ENCODE peak calls at places on chromosome 3, in eight cellular contexts. One of them, this sample, is unnamed.

GRCh38 chr3:53234130-53234840 is 21.5 kb downstream of the TKT start:
- DNase-seq in colonic mucosa: no peak
- DNase-seq in kidney: no peak
- DNase-seq in left lung: no peak
- DNase-seq in AG09309: no peak
- DNase-seq in SK-N-SH: no peak
- DNase-seq in thoracic aorta: no peak
- DNase-seq in HL-60: no peak
- DNase-seq in this sample: no peak

GRCh38 chr3:55692295-55692957 is 205.3 kb upstream of the WNT5A start:
- DNase-seq in left lung: no peak
- DNase-seq in kidney: no peak
- DNase-seq in HL-60: no peak
- DNase-seq in SK-N-SH: peak; percentile 17
- DNase-seq in AG09309: no peak
- DNase-seq in thoracic aorta: no peak
- DNase-seq in colonic mucosa: no peak
- DNase-seq in this sample: no peak

GRCh38 chr3:64440498-64440897 is 215.2 kb upstream of the PRICKLE2 start:
- DNase-seq in SK-N-SH: no peak
- DNase-seq in thoracic aorta: no peak
- DNase-seq in kidney: no peak
- DNase-seq in AG09309: peak; percentile 68
- DNase-seq in left lung: peak; percentile 50
- DNase-seq in HL-60: no peak
- DNase-seq in colonic mucosa: peak; percentile 49
- DNase-seq in this sample: no peak

GRCh38 chr3:78737988-78738387 is 1029.8 kb downstream of the ROBO1 start:
- DNase-seq in left lung: no peak
- DNase-seq in HL-60: no peak
- DNase-seq in SK-N-SH: no peak
- DNase-seq in kidney: no peak
- DNase-seq in AG09309: no peak
- DNase-seq in colonic mucosa: no peak
- DNase-seq in thoracic aorta: no peak
- DNase-seq in this sample: no peak

GRCh38 chr3:45513041-45513440 is 81.5 kb upstream of the LIMD1 start:
- DNase-seq in left lung: no peak
- DNase-seq in colonic mucosa: no peak
- DNase-seq in AG09309: no peak
- DNase-seq in HL-60: no peak
- DNase-seq in SK-N-SH: no peak
- DNase-seq in thoracic aorta: no peak
- DNase-seq in kidney: no peak
- DNase-seq in this sample: no peak

GRCh38 chr3:60423556-60423955 is 827.7 kb downstream of the FHIT start:
- DNase-seq in SK-N-SH: no peak
- DNase-seq in colonic mucosa: no peak
- DNase-seq in left lung: no peak
- DNase-seq in thoracic aorta: no peak
- DNase-seq in AG09309: no peak
- DNase-seq in kidney: no peak
- DNase-seq in HL-60: no peak
- DNase-seq in this sample: no peak

GRCh38 chr3:147758786-147759185 is 349.6 kb downstream of the ZIC1 start:
- DNase-seq in AG09309: no peak
- DNase-seq in colonic mucosa: no peak
- DNase-seq in thoracic aorta: no peak
- DNase-seq in left lung: no peak
- DNase-seq in SK-N-SH: no peak
- DNase-seq in kidney: no peak
- DNase-seq in HL-60: no peak
- DNase-seq in this sample: no peak

GRCh38 chr3:88019024-88019423 is 39.8 kb downstream of the CGGBP1 start:
- DNase-seq in HL-60: no peak
- DNase-seq in colonic mucosa: no peak
- DNase-seq in thoracic aorta: no peak
- DNase-seq in kidney: no peak
- DNase-seq in SK-N-SH: no peak
- DNase-seq in left lung: no peak
- DNase-seq in AG09309: no peak
- DNase-seq in this sample: no peak

GRCh38 chr3:120693439-120694172 is 11.6 kb upstream of the HGD start:
- DNase-seq in thoracic aorta: no peak
- DNase-seq in HL-60: no peak
- DNase-seq in colonic mucosa: no peak
- DNase-seq in SK-N-SH: no peak
- DNase-seq in AG09309: no peak
- DNase-seq in left lung: no peak
- DNase-seq in kidney: no peak
- DNase-seq in this sample: no peak

GRCh38 chr3:116264546-116265174 is 180.6 kb downstream of the LSAMP start:
- DNase-seq in HL-60: no peak
- DNase-seq in AG09309: no peak
- DNase-seq in left lung: no peak
- DNase-seq in thoracic aorta: no peak
- DNase-seq in SK-N-SH: no peak
- DNase-seq in kidney: no peak
- DNase-seq in colonic mucosa: no peak
- DNase-seq in this sample: no peak

GRCh38 chr3:49012441-49013017 is 5.3 kb downstream of the WDR6 start:
- DNase-seq in left lung: no peak
- DNase-seq in SK-N-SH: no peak
- DNase-seq in AG09309: no peak
- DNase-seq in colonic mucosa: no peak
- DNase-seq in HL-60: no peak
- DNase-seq in kidney: peak; percentile 75
- DNase-seq in thoracic aorta: no peak
- DNase-seq in this sample: no peak

GRCh38 chr3:20747736-20748135 is 561.7 kb upstream of the SGO1 start:
- DNase-seq in SK-N-SH: no peak
- DNase-seq in left lung: no peak
- DNase-seq in thoracic aorta: no peak
- DNase-seq in kidney: no peak
- DNase-seq in HL-60: no peak
- DNase-seq in colonic mucosa: no peak
- DNase-seq in AG09309: peak; percentile 25
- DNase-seq in this sample: no peak

GRCh38 chr3:13894812-13895154 is 14.9 kb upstream of the WNT7A start:
- DNase-seq in left lung: no peak
- DNase-seq in SK-N-SH: no peak
- DNase-seq in kidney: peak; percentile 74
- DNase-seq in AG09309: no peak
- DNase-seq in thoracic aorta: no peak
- DNase-seq in HL-60: no peak
- DNase-seq in colonic mucosa: no peak
- DNase-seq in this sample: no peak
- H3K4me3 ChIP-seq in left lung: peak overlapping the region; percentile 59
- H3K4me3 ChIP-seq in SK-N-SH: peak overlapping the region; percentile 61
- H3K4me3 ChIP-seq in kidney: peak overlapping the region; percentile 79
- H3K4me3 ChIP-seq in AG09309: peak overlapping the region; percentile 63
- H3K4me3 ChIP-seq in thoracic aorta: peak overlapping the region; percentile 92
- H3K4me3 ChIP-seq in HL-60: no peak overlapping the region
- H3K4me3 ChIP-seq in colonic mucosa: peak overlapping the region; percentile 47
- H3K4me3 ChIP-seq in this sample: peak overlapping the region; percentile 55

DNA sequence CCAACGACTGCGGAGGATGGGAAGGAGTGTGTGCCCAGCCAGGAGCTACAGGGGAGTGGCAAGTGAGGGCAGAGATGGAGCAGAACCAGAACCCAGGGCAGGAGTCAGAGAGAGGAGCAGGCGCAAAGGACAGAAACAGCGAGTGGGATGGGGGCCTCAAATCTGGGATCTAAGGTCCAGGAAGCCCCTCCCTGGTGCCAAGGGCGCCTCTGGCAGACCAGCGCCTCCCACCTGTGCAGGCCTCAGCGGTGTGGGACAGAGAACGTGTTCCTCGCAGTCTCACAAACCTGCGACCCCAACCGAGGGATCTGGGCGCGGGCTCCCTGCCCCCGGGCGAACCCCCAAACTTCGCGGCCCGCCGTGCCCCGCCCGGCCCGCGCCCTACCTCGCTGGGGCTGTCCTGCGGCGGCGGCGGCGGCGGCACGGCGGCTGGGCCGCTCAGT is 292 bp downstream of the PCBP4 start:
- DNase-seq in AG09309: no peak
- DNase-seq in thoracic aorta: no peak
- DNase-seq in colonic mucosa: no peak
- DNase-seq in kidney: no peak
- DNase-seq in HL-60: no peak
- DNase-seq in SK-N-SH: peak; percentile 58
- DNase-seq in left lung: no peak
- DNase-seq in this sample: no peak
- TF ChIP-seq CTCF in AG09309: no peak
- TF ChIP-seq CTCF in thoracic aorta: no peak
- TF ChIP-seq CTCF in colonic mucosa: no peak
- TF ChIP-seq CTCF in kidney: no peak
- TF ChIP-seq CTCF in HL-60: no peak
- TF ChIP-seq CTCF in SK-N-SH: no peak
- TF ChIP-seq CTCF in left lung: no peak
- TF ChIP-seq CTCF in this sample: no peak

GRCh38 chr3:47581422-47581821 is 2.8 kb upstream of the CSPG5 start:
- DNase-seq in HL-60: no peak
- DNase-seq in left lung: no peak
- DNase-seq in thoracic aorta: no peak
- DNase-seq in AG09309: no peak
- DNase-seq in SK-N-SH: no peak
- DNase-seq in colonic mucosa: no peak
- DNase-seq in kidney: no peak
- DNase-seq in this sample: no peak

GRCh38 chr3:47578119-47578630 is 490 bp downstream of the CSPG5 start:
- DNase-seq in thoracic aorta: no peak
- DNase-seq in HL-60: no peak
- DNase-seq in colonic mucosa: peak; percentile 39
- DNase-seq in kidney: peak; percentile 83
- DNase-seq in left lung: peak; percentile 44
- DNase-seq in SK-N-SH: peak; percentile 93
- DNase-seq in AG09309: no peak
- DNase-seq in this sample: no peak

GRCh38 chr3:47579875-47580274 is 1.2 kb upstream of the CSPG5 start:
- DNase-seq in colonic mucosa: no peak
- DNase-seq in left lung: no peak
- DNase-seq in kidney: no peak
- DNase-seq in SK-N-SH: no peak
- DNase-seq in HL-60: no peak
- DNase-seq in AG09309: no peak
- DNase-seq in thoracic aorta: no peak
- DNase-seq in this sample: no peak

GRCh38 chr3:47578691-47579632 is at the start of gene CSPG5:
- DNase-seq in HL-60: no peak
- DNase-seq in thoracic aorta: no peak
- DNase-seq in left lung: no peak
- DNase-seq in AG09309: no peak
- DNase-seq in kidney: peak; percentile 75
- DNase-seq in colonic mucosa: no peak
- DNase-seq in SK-N-SH: peak; percentile 85
- DNase-seq in this sample: no peak

DNA sequence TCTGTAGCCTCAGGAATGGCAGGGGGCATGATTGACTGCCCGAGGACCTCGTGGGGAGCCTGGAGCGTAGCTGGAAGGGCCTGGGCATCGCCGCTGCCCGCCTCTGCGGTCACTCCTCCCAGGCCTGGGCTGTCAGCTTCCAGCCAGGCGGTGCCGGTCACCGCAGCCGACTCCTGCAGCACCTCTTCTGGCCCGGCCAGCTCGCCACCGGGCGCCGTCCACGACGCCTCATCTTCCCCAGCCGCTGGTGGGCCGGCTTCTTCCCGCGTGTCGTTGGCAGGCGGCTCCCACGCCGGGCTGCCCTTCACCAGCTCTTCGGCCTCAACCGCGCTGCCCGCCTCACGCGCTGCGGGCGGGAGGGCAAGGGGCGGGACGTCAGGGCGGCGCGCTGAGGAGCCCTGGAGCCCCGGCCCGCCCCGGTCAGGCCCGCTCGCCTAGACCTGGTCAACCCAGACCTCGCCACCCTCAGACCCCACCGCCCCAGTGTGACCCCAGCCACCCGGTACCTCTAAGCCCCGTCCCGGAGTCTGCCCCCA is 1.0 kb downstream of the CSPG5 start:
- DNase-seq in left lung: no peak
- DNase-seq in thoracic aorta: no peak
- DNase-seq in SK-N-SH: peak; percentile 73
- DNase-seq in colonic mucosa: peak; percentile 20
- DNase-seq in HL-60: no peak
- DNase-seq in kidney: peak; percentile 76
- DNase-seq in AG09309: no peak
- DNase-seq in this sample: no peak
- H3K4me3 ChIP-seq in left lung: peak overlapping the region; percentile 36
- H3K4me3 ChIP-seq in thoracic aorta: peak overlapping the region; percentile 80
- H3K4me3 ChIP-seq in SK-N-SH: peak overlapping the region; percentile 57
- H3K4me3 ChIP-seq in colonic mucosa: peak overlapping the region; percentile 65
- H3K4me3 ChIP-seq in HL-60: peak overlapping the region; percentile 64
- H3K4me3 ChIP-seq in kidney: peak overlapping the region; percentile 32
- H3K4me3 ChIP-seq in AG09309: peak overlapping the region; percentile 39
- H3K4me3 ChIP-seq in this sample: peak overlapping the region; percentile 62

GRCh38 chr3:43013256-43013655 is 34.1 kb downstream of the GASK1A start:
- DNase-seq in left lung: no peak
- DNase-seq in kidney: no peak
- DNase-seq in thoracic aorta: no peak
- DNase-seq in colonic mucosa: no peak
- DNase-seq in AG09309: no peak
- DNase-seq in SK-N-SH: no peak
- DNase-seq in HL-60: no peak
- DNase-seq in this sample: no peak

GRCh38 chr3:43011638-43012037 is 32.5 kb downstream of the GASK1A start:
- DNase-seq in thoracic aorta: no peak
- DNase-seq in left lung: no peak
- DNase-seq in colonic mucosa: no peak
- DNase-seq in kidney: no peak
- DNase-seq in AG09309: no peak
- DNase-seq in SK-N-SH: no peak
- DNase-seq in HL-60: no peak
- DNase-seq in this sample: no peak

GRCh38 chr3:43012189-43012588 is 33.1 kb downstream of the GASK1A start:
- DNase-seq in AG09309: no peak
- DNase-seq in thoracic aorta: no peak
- DNase-seq in HL-60: no peak
- DNase-seq in left lung: no peak
- DNase-seq in colonic mucosa: no peak
- DNase-seq in kidney: no peak
- DNase-seq in SK-N-SH: no peak
- DNase-seq in this sample: no peak

GRCh38 chr3:43006825-43007224 is 27.7 kb downstream of the GASK1A start:
- DNase-seq in colonic mucosa: no peak
- DNase-seq in thoracic aorta: no peak
- DNase-seq in kidney: no peak
- DNase-seq in AG09309: no peak
- DNase-seq in SK-N-SH: no peak
- DNase-seq in left lung: no peak
- DNase-seq in HL-60: no peak
- DNase-seq in this sample: no peak

GRCh38 chr3:43009547-43009946 is 30.4 kb downstream of the GASK1A start:
- DNase-seq in left lung: no peak
- DNase-seq in HL-60: no peak
- DNase-seq in thoracic aorta: no peak
- DNase-seq in kidney: no peak
- DNase-seq in colonic mucosa: no peak
- DNase-seq in AG09309: no peak
- DNase-seq in SK-N-SH: no peak
- DNase-seq in this sample: no peak
- TF ChIP-seq CTCF in left lung: no peak
- TF ChIP-seq CTCF in HL-60: no peak
- TF ChIP-seq CTCF in thoracic aorta: no peak
- TF ChIP-seq CTCF in kidney: no peak
- TF ChIP-seq CTCF in colonic mucosa: no peak
- TF ChIP-seq CTCF in AG09309: no peak
- TF ChIP-seq CTCF in SK-N-SH: no peak
- TF ChIP-seq CTCF in this sample: no peak